ENCODE peak calls at places on chromosomes 12 and 14, in seven cellular contexts. K is K562, F is suprapubic skin, U is stomach, S is upper lobe of left lung, P is transverse colon, Y is sigmoid colon. L is an unnamed sample. For H3K9me3, the result is how much of the 10 kb centered on the place peaks cover.

GRCh38 chr12:70711831-70712230 is 74.6 kb upstream of the PTPRB start:
- DNase-seq in U (no peak), S (no peak), F (no peak), K (no peak), P (no peak), Y (no peak), L (no peak)

GRCh38 chr12:103273645-103274044 is 222.1 kb downstream of the C12orf42 start:
- DNase-seq in P (no peak), S (no peak), K (no peak), Y (no peak), F (no peak), U (no peak), L (no peak)

GRCh38 chr12:25377475-25378179 is 126.9 kb upstream of the KRAS start:
- DNase-seq in Y (no peak), F (no peak), K (no peak), U (no peak), S (peak), P (no peak), L (no peak)

GRCh38 chr12:18552829-18553228 is 185.0 kb downstream of the PLCZ1 start:
- DNase-seq in P (no peak), S (no peak), Y (no peak), U (no peak), K (no peak), F (no peak), L (no peak)

GRCh38 chr12:46219147-46219891 is 49.5 kb downstream of the SLC38A1 start:
- DNase-seq in P (no peak), U (no peak), F (no peak), Y (no peak), S (no peak), K (no peak), L (no peak)

GRCh38 chr14:23895480-23895879 is 58.1 kb upstream of the DHRS4 start:
- DNase-seq in U (no peak), F (no peak), K (peak), P (no peak), Y (no peak), S (no peak), L (no peak)

GRCh38 chr12:123933214-123933613 is 39.4 kb downstream of the CCDC92 start:
- DNase-seq in Y (no peak), S (no peak), K (no peak), F (no peak), U (no peak), P (no peak), L (no peak)

GRCh38 chr12:31005944-31006361 is 67.7 kb upstream of the DDX11 start:
- DNase-seq in Y (peak), K (no peak), S (no peak), F (no peak), U (no peak), P (no peak), L (no peak)

GRCh38 chr14:83909507-83909906 is 1620.4 kb upstream of the FLRT2 start:
- DNase-seq in U (no peak), K (no peak), F (no peak), S (no peak), P (no peak), Y (no peak), L (no peak)

GRCh38 chr12:110683888-110684287 is 5.0 kb downstream of the HVCN1 start:
- DNase-seq in P (no peak), S (no peak), U (no peak), Y (peak), K (no peak), F (no peak), L (no peak)

GRCh38 chr12:122127839-122128238 is 46.2 kb downstream of the IL31 start:
- DNase-seq in F (no peak), K (no peak), Y (no peak), P (no peak), S (no peak), U (no peak), L (no peak)

GRCh38 chr12:111037047-111037446 is 116.7 kb upstream of the MYL2 start:
- DNase-seq in F (no peak), U (no peak), P (no peak), Y (no peak), S (no peak), K (no peak), L (no peak)

GRCh38 chr14:26276757-26277156 is 321.1 kb downstream of the NOVA1 start:
- DNase-seq in P (no peak), U (no peak), K (no peak), F (no peak), Y (no peak), S (no peak), L (no peak)

GRCh38 chr12:77510985-77511384 is 319.7 kb upstream of the NAV3 start:
- DNase-seq in Y (no peak), S (no peak), K (no peak), P (no peak), F (no peak), U (no peak), L (no peak)

GRCh38 chr14:52268191-52269061 is 928 bp downstream of the PTGDR start:
- DNase-seq in S (no peak), P (no peak), U (no peak), Y (no peak), K (no peak), F (peak), L (no peak)

GRCh38 chr14:69038449-69039286 is 59.6 kb upstream of the ACTN1 start:
- DNase-seq in P (no peak), U (no peak), F (no peak), Y (no peak), S (no peak), K (no peak), L (no peak)

GRCh38 chr12:27064397-27065342 is 17.7 kb downstream of the C12orf71 start:
- DNase-seq in F (no peak), P (no peak), Y (no peak), U (no peak), K (no peak), S (no peak), L (no peak)

GRCh38 chr12:106227641-106228319 is 20.0 kb downstream of the CKAP4 start:
- DNase-seq in Y (no peak), F (peak), S (peak), K (no peak), P (peak), U (peak), L (no peak)

GRCh38 chr12:79016181-79016580 is 151.6 kb downstream of the SYT1 start:
- DNase-seq in F (no peak), K (no peak), Y (no peak), U (no peak), S (no peak), P (no peak), L (no peak)

GRCh38 chr12:67645571-67645970 is 3.0 kb upstream of the DYRK2 start:
- DNase-seq in U (no peak), Y (no peak), F (no peak), P (no peak), K (no peak), S (no peak), L (no peak)

GRCh38 chr14:92641306-92641705 is 107.1 kb downstream of the LGMN start:
- DNase-seq in F (no peak), K (no peak), Y (no peak), S (no peak), P (no peak), U (no peak), L (no peak)

GRCh38 chr14:38387821-38388220 is 131.9 kb upstream of the CLEC14A start:
- DNase-seq in P (no peak), U (no peak), S (no peak), F (no peak), K (no peak), Y (no peak), L (no peak)

GRCh38 chr12:77841467-77842054 is 10.9 kb downstream of the NAV3 start:
- DNase-seq in S (no peak), P (no peak), U (peak), K (no peak), Y (no peak), F (no peak), L (no peak)

GRCh38 chr14:72792051-72792788 is 101.7 kb downstream of the DPF3 start:
- DNase-seq in S (no peak), Y (no peak), F (no peak), P (no peak), K (no peak), U (no peak), L (peak)

GRCh38 chr14:28785096-28785952 is 18.7 kb downstream of the FOXG1 start:
- DNase-seq in U (no peak), S (no peak), K (no peak), F (no peak), Y (no peak), P (no peak), L (no peak)

DNA sequence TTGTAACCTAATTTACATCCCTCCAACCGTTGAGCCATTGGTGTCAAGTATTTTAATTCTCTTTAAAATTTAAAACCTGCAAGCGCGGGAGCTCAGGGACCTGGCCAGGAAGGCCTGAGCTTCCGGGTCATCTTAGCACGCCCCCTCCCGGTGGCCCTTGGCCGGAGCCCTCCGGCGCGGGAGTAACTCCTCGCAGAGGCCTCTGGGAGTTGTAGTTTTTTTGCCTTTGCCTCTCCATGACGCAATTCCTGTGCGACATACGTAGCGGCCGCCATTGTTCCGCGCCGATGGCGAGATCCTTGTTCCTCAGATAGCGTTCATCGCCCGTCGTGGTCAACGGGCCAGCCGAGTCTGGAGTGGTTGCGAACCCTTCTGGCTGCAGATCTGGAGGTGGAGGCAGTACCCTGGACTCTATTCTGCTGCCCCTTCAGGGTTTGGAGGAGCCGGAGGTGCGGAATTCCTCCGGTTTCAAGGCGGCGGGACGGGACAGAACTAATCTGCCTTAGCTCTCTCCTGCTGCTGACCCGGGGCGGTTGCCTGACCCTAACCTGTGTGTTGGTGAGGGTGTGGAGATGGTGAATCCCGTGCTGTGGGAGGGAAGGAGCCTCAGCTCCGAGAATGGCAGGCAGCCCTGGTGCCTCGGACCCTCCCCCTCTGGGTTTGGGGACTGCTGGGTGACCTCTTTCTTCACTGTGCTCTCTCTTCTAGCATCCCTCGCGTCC is at the start of gene ZNF268:
- DNase-seq in F (peak), P (peak), Y (peak), K (peak), U (peak), S (peak), L (peak)
- H3K9me3 ChIP-seq in F (under half), P (half or more), Y (under half), K (under half), U (half or more), S (under half), L (under half)

DNA sequence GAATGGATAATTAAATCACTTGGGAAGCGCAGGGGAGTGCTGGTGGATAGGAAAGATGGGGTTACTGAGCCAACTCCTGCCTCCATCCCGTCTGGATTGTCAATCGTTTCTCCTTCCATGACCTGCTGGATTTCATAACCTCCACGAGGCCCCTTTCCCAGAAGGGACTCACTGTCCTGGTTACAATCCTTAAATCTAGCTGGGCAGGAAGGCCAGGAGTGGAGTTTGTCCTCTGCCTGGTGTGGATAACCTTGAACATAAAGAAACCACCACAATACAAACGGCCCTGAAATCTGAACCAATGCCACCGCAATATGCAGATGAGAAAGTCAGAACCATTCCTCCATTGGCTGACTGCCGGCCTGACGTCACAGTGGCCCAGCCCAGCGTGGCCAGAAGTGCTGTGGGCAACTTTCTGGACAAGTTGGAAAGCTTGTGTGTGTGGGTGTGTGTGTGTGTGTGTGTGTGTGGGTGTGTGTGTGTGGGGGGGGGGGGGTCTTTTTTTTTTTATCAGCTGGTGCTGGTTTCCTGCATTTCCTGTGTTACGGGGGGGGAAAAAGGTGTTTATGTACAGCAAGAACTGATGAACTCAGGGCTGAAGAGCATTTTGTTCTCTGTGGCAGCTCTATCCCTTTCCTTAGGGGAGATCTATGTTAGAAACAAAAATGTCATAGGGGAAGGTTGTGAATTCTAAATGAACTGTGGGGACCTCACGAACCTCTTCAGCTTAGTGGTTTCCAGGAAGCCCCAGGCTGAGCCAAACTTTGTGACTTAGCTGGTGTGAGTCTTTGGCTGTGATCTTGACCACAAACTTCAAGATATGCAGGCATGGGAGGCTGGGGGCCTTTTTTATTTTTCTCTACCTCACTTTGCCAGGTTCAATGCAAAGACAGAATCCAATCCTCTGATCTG is 81.6 kb upstream of the MED13L start:
- DNase-seq in K (peak), U (peak), F (peak), S (peak), P (peak), Y (peak), L (peak)
- TF ChIP-seq EP300 in K (peak), U (no peak), F (no peak), S (no peak), P (no peak), Y (no peak), L (peak)

GRCh38 chr12:38374751-38375150 is 58.2 kb downstream of the ALG10B start:
- DNase-seq in S (no peak), P (no peak), K (no peak), U (no peak), F (no peak), Y (no peak), L (no peak)
- H3K4me3 ChIP-seq in S (no peak), P (no peak), K (no peak), U (no peak), F (no peak), Y (no peak), L (no peak)

DNA sequence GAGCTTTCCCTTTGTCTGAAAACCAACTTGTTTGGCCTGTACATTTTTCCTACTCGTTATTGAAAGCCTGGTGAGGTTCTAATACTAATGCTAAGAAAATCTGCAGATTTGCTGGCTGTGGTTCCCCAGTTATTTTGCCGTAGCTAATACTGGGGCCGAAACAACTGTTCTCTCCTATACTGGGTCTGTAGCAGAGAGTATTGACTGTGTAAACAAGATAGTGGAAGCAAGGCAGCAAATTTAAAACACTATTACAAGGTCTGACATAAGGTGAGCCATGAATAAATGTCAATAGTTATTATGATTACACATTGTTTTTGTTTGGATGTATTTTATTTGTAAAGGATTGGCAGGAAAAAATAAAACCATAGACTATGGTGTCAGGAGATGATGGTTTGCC is 1244.0 kb downstream of the AACS start:
- DNase-seq in S (no peak), U (no peak), K (no peak), P (no peak), Y (no peak), F (no peak), L (no peak)
- H3K9me3 ChIP-seq in S (under half), U (under half), K (under half), P (under half), Y (under half), F (under half), L (under half)

GRCh38 chr14:59293934-59294661 is 105.6 kb downstream of the DAAM1 start:
- DNase-seq in S (no peak), F (no peak), K (no peak), U (no peak), P (no peak), Y (no peak), L (no peak)

GRCh38 chr14:59296508-59296907 is 108.0 kb downstream of the DAAM1 start:
- DNase-seq in P (no peak), F (no peak), K (no peak), Y (no peak), S (no peak), U (no peak), L (no peak)

GRCh38 chr14:59299731-59300130 is 111.3 kb downstream of the DAAM1 start:
- DNase-seq in S (no peak), U (no peak), F (no peak), Y (no peak), P (no peak), K (no peak), L (no peak)

GRCh38 chr14:59294662-59294992 is 106.2 kb downstream of the DAAM1 start:
- DNase-seq in K (no peak), F (no peak), S (no peak), Y (no peak), U (no peak), P (no peak), L (no peak)

DNA sequence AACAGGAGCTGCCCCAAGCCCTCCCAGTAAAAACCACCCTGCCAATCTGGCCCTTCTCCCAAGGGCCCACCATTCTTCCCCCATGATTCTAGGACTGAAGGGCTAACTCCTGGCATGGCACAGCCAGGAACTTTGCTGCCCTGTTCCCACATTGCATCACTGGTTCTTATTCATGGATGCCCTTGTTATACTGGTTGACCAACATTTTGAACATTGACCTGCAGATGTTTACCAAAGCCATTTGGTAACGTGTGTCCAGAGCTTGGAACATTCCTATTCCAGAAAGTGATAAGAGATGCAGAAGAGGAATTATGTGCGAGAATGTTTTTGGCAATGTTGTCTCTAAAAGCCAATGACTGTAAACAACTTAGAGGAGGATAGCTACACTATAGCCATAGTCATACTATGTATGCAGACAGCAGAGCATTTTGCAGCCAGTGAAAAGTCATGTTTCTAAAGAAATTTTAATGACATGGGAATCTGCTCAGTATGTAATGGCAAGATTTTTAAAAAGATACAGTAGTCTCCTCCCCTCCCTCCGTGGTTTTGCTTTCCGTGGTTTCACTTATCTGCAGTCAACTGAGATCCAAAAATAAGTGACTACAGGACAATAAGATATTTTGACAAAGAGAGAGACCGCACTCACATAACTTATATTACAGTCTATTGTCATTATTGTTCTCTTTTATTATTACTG is 108.8 kb downstream of the DAAM1 start:
- DNase-seq in K (no peak), P (no peak), Y (no peak), U (no peak), S (no peak), F (no peak), L (no peak)
- TF ChIP-seq EP300 in K (no peak), P (no peak), Y (no peak), U (no peak), S (peak), F (no peak), L (no peak)

GRCh38 chr12:6346942-6347341 is 5.1 kb upstream of the TNFRSF1A start:
- DNase-seq in P (no peak), S (no peak), F (no peak), U (no peak), K (no peak), Y (no peak), L (no peak)
- H3K4me3 ChIP-seq in P (no peak), S (no peak), F (no peak), U (no peak), K (no peak), Y (no peak), L (no peak)

GRCh38 chr12:90396556-90396955 is 558.4 kb downstream of the CCER1 start:
- DNase-seq in K (no peak), U (no peak), F (no peak), S (no peak), Y (no peak), P (no peak), L (no peak)

GRCh38 chr12:90398437-90398836 is 556.5 kb downstream of the CCER1 start:
- DNase-seq in U (no peak), Y (no peak), K (no peak), S (no peak), P (no peak), F (no peak), L (no peak)

GRCh38 chr12:90390947-90391346 is 564.0 kb downstream of the CCER1 start:
- DNase-seq in K (no peak), Y (no peak), P (no peak), F (no peak), U (no peak), S (no peak), L (no peak)

GRCh38 chr12:90393654-90394053 is 561.3 kb downstream of the CCER1 start:
- DNase-seq in K (no peak), S (no peak), P (no peak), Y (no peak), F (no peak), U (no peak), L (no peak)

DNA sequence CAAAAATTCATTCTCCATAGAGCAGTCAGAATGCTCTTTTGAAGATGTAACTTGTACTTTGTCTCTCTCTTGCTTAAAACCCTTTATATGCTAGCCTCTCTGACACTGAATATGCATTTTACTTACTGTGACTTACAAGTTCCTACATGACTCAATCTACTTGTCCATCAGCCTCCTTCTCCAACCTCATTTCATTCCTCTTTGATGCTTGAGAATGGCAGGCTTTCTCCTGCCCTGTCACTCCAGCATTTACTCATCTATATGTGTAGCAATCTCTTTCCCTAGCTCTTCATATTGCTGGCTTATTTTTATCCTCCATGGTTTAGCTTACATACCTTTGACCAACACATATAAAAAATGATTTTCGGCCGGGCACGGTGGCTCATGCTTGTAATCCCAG is 561.9 kb downstream of the CCER1 start:
- DNase-seq in P (no peak), S (no peak), U (no peak), F (no peak), K (no peak), Y (no peak), L (no peak)
- H3K9me3 ChIP-seq in P (under half), S (under half), U (under half), F (under half), K (under half), Y (under half), L (under half)

GRCh38 chr12:42373669-42374068 is 47.7 kb downstream of the PPHLN1 start:
- DNase-seq in S (no peak), K (no peak), F (no peak), Y (no peak), P (no peak), U (no peak), L (no peak)

GRCh38 chr12:42370013-42370412 is 44.0 kb downstream of the PPHLN1 start:
- DNase-seq in F (no peak), U (no peak), P (no peak), S (no peak), Y (no peak), K (no peak), L (no peak)

GRCh38 chr12:42372154-42372791 is 46.3 kb downstream of the PPHLN1 start:
- DNase-seq in U (no peak), F (no peak), K (peak), S (no peak), P (no peak), Y (no peak), L (no peak)
- TF ChIP-seq EP300 in U (no peak), F (no peak), K (no peak), S (no peak), P (no peak), Y (no peak), L (no peak)